ENCODE peak calls at places on chromosomes 16 and 17, in eight cellular contexts. V is HepG2, P is IMR-90, N is right lobe of liver, E is endothelial cell of umbilical vein, M is tibial nerve, Z is body of pancreas, T is heart left ventricle. L is an unnamed sample.
A peak's percentile ranks its signal among the peaks of the same experiment; 100 is the strongest.

GRCh38 chr16:51025588-51026290 is 125.3 kb downstream of the SALL1 start:
- DNase-seq in V (no peak), P (no peak), N (no peak), E (no peak), M (no peak), Z (no peak), T (no peak), L (no peak)

GRCh38 chr17:45976391-45976754 is 22.7 kb upstream of the STH start:
- DNase-seq in V (no peak), P (no peak), N (no peak), E (no peak), M (no peak), Z (no peak), T (no peak), L (no peak)

GRCh38 chr17:45298546-45299285 is 18.1 kb downstream of the MAP3K14 start:
- DNase-seq in V (no peak), P (no peak), N (no peak), E (no peak), M (no peak), Z (no peak), T (no peak), L (no peak)

GRCh38 chr16:89407282-89407924 is 83.0 kb downstream of the ANKRD11 start:
- DNase-seq in V (no peak), P (no peak), N (no peak), E (peak; percentile 16), M (no peak), Z (no peak), T (no peak), L (no peak)

GRCh38 chr17:80855968-80856862 is 135.4 kb upstream of the CHMP6 start:
- DNase-seq in V (peak; percentile 31), P (peak; percentile 100), N (no peak), E (peak; percentile 95), M (no peak), Z (no peak), T (peak; percentile 40), L (peak; percentile 92)

GRCh38 chr16:87713469-87714229 is 52.1 kb downstream of the KLHDC4 start:
- DNase-seq in V (no peak), P (no peak), N (no peak), E (no peak), M (no peak), Z (no peak), T (no peak), L (no peak)

GRCh38 chr16:83899272-83899897 is 470 bp downstream of the MLYCD start:
- DNase-seq in V (no peak), P (peak; percentile 66), N (no peak), E (peak; percentile 75), M (no peak), Z (peak; percentile 62), T (peak; percentile 62), L (peak; percentile 81)

GRCh38 chr17:8753976-8754440 is 4.3 kb downstream of the SPDYE4 start:
- DNase-seq in V (peak; percentile 34), P (peak; percentile 6), N (no peak), E (peak; percentile 21), M (no peak), Z (no peak), T (no peak), L (no peak)

GRCh38 chr16:53355064-53355463 is 79.2 kb upstream of the RBL2 start:
- DNase-seq in V (no peak), P (no peak), N (no peak), E (no peak), M (no peak), Z (no peak), T (no peak), L (no peak)

GRCh38 chr16:57184113-57184512 is 1.7 kb downstream of the PSME3IP1 start:
- DNase-seq in V (no peak), P (no peak), N (no peak), E (no peak), M (no peak), Z (no peak), T (no peak), L (no peak)
- TF ChIP-seq POLR2A in V (no peak), P (no peak), N (no peak), E (no peak), M (no peak), Z (no peak), T (no peak), L (no peak)

GRCh38 chr17:82737981-82738877 is 2.8 kb downstream of the FN3K start:
- DNase-seq in V (peak; percentile 98), P (peak; percentile 27), N (peak; percentile 97), E (no peak), M (no peak), Z (peak; percentile 75), T (peak; percentile 93), L (peak; percentile 90)
- TF ChIP-seq POLR2A in V (no peak), P (no peak), N (no peak), E (no peak), M (no peak), Z (no peak), T (no peak), L (peak; percentile 36)

DNA sequence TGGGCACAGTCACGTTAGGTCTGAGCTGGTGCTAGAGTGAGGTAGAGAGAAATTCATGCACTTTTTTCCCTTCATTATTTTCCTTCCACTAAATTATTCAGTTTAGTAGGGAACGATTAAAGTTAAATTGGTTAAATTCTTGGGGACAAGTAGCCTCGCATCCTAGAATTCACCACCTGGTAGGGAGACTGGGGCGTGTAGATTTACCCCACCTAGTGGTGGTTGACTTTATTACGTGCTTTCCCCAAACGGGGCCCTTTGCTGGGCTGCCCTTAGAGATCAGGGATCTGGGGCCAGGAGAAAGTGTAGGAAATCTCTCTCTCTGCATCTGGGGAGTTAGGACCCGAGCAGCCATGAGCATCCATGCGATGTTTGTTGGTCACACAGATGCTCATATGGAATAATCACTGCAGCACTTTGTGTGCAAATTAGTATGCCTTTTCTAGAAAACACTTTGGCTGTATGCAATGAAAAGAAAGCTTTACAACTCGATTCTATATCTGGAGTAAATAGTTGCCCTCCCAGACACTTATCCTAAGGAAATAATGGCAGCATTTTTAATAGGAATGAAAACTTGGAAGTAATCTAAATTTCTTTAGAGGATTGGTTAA is 107.0 kb downstream of the PLCG2 start:
- DNase-seq in V (peak; percentile 31), P (peak; percentile 16), N (no peak), E (peak; percentile 40), M (no peak), Z (peak; percentile 20), T (no peak), L (peak; percentile 24)
- TF ChIP-seq POLR2A in V (no peak), P (no peak), N (no peak), E (no peak), M (no peak), Z (no peak), T (no peak), L (no peak)

GRCh38 chr17:17204041-17204591 is 2.0 kb downstream of the PLD6 start:
- DNase-seq in V (no peak), P (no peak), N (no peak), E (no peak), M (no peak), Z (peak; percentile 65), T (peak; percentile 68), L (no peak)
- TF ChIP-seq POLR2A in V (no peak), P (no peak), N (no peak), E (no peak), M (no peak), Z (no peak), T (no peak), L (no peak)

GRCh38 chr16:741986-742629 is 1.3 kb upstream of the CIAO3 start:
- DNase-seq in V (no peak), P (no peak), N (no peak), E (no peak), M (no peak), Z (no peak), T (peak; percentile 20), L (no peak)

GRCh38 chr16:739560-740458 is 988 bp downstream of the CIAO3 start:
- DNase-seq in V (peak; percentile 61), P (no peak), N (no peak), E (no peak), M (no peak), Z (no peak), T (no peak), L (no peak)

GRCh38 chr16:743794-744500 is 3.1 kb upstream of the CIAO3 start:
- DNase-seq in V (no peak), P (no peak), N (no peak), E (no peak), M (no peak), Z (no peak), T (no peak), L (no peak)

GRCh38 chr16:740459-740763 is 386 bp downstream of the CIAO3 start:
- DNase-seq in V (no peak), P (no peak), N (no peak), E (no peak), M (no peak), Z (no peak), T (no peak), L (peak; percentile 57)

GRCh38 chr16:740764-741505 is at the start of gene CIAO3:
- DNase-seq in V (peak; percentile 79), P (peak; percentile 89), N (peak; percentile 90), E (peak; percentile 86), M (peak; percentile 74), Z (peak; percentile 93), T (peak; percentile 92), L (peak; percentile 94)
- TF ChIP-seq POLR2A in V (peak; percentile 50), P (peak; percentile 36), N (peak; percentile 68), E (peak; percentile 89), M (no peak), Z (peak; percentile 49), T (peak; percentile 10), L (peak; percentile 65)

GRCh38 chr16:66696669-66697630 is at the start of gene CMTM4:
- DNase-seq in V (peak; percentile 68), P (peak; percentile 80), N (peak; percentile 91), E (peak; percentile 86), M (peak; percentile 74), Z (peak; percentile 91), T (peak; percentile 90), L (peak; percentile 90)
- TF ChIP-seq POLR2A in V (no peak), P (no peak), N (peak; percentile 25), E (peak; percentile 34), M (no peak), Z (no peak), T (no peak), L (no peak)

DNA sequence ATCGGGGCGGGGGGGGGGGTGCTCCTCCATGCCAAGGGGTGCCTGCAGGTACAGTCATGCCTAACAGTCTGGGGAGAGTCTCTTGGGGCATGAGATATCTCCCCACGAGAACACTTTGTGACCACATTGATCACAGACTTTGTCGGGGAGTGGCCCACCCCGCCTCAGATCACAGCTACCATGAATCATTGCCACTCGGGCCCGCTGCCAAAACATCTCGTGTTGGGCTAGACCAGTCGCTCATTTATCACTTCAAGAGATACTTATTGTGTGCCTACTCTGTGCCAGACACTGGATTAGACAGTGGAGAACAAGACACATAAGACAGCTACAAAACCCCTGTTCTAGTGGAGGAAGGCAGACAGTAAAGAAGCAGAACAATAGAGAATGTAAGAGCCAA is 72.6 kb downstream of the CLEC16A start:
- DNase-seq in V (peak; percentile 74), P (peak; percentile 58), N (no peak), E (peak; percentile 64), M (no peak), Z (peak; percentile 45), T (peak; percentile 63), L (peak; percentile 73)
- TF ChIP-seq POLR2A in V (no peak), P (no peak), N (no peak), E (no peak), M (no peak), Z (no peak), T (no peak), L (no peak)

GRCh38 chr17:2388705-2389099 is 12.2 kb downstream of the MNT start:
- DNase-seq in V (no peak), P (no peak), N (no peak), E (no peak), M (no peak), Z (peak; percentile 75), T (no peak), L (peak; percentile 40)
- TF ChIP-seq POLR2A in V (no peak), P (no peak), N (no peak), E (no peak), M (no peak), Z (no peak), T (no peak), L (no peak)